ENCODE peak calls at places on chromosomes 6 and 20, in four cellular contexts. P is mucosa of descending colon, T is IMR-90, C is right atrium auricular region. Z is an unnamed sample.

GRCh38 chr20:24746351-24746685 is 202.8 kb upstream of the CST7 start:
- DNase-seq in P (peak; percentile 79), T (no peak), C (peak; percentile 47), Z (no peak)

GRCh38 chr20:11452326-11452725 is 465.4 kb upstream of the BTBD3 start:
- DNase-seq in P (no peak), T (peak; percentile 59), C (no peak), Z (no peak)

GRCh38 chr6:149153637-149154036 is 163.9 kb upstream of the TAB2 start:
- DNase-seq in P (no peak), T (no peak), C (no peak), Z (no peak)

GRCh38 chr6:25930532-25931410 is at the start of gene SLC17A2:
- DNase-seq in P (no peak), T (no peak), C (no peak), Z (no peak)

GRCh38 chr6:71502961-71503360 is 214.3 kb downstream of the OGFRL1 start:
- DNase-seq in P (no peak), T (no peak), C (no peak), Z (no peak)

GRCh38 chr6:13406051-13406477 is 77.7 kb upstream of the TBC1D7 start:
- DNase-seq in P (no peak), T (no peak), C (no peak), Z (no peak)

GRCh38 chr20:61543931-61544745 is 292.1 kb downstream of the CDH4 start:
- DNase-seq in P (no peak), T (no peak), C (no peak), Z (no peak)

GRCh38 chr20:4875578-4876067 is 125.7 kb downstream of the SLC23A2 start:
- DNase-seq in P (no peak), T (no peak), C (no peak), Z (no peak)

GRCh38 chr20:37992802-37993538 is 40.3 kb downstream of the TTI1 start:
- DNase-seq in P (peak; percentile 63), T (peak; percentile 78), C (no peak), Z (peak; percentile 76)

GRCh38 chr20:46696791-46697279 is 7.6 kb upstream of the TP53RK start:
- DNase-seq in P (no peak), T (no peak), C (no peak), Z (no peak)

GRCh38 chr20:15406072-15406471 is 1068.7 kb upstream of the FLRT3 start:
- DNase-seq in P (no peak), T (no peak), C (no peak), Z (no peak)

GRCh38 chr20:50798650-50799049 is 3.8 kb downstream of the BCAS4 start:
- DNase-seq in P (no peak), T (no peak), C (no peak), Z (no peak)

GRCh38 chr20:37898301-37899104 is 4.4 kb upstream of the VSTM2L start:
- DNase-seq in P (no peak), T (peak; percentile 3), C (no peak), Z (no peak)

GRCh38 chr6:12288844-12289654 is 1.1 kb upstream of the EDN1 start:
- DNase-seq in P (peak; percentile 88), T (peak; percentile 74), C (no peak), Z (no peak)

GRCh38 chr6:25960689-25961088 is 1.9 kb upstream of the TRIM38 start:
- DNase-seq in P (no peak), T (no peak), C (no peak), Z (no peak)

GRCh38 chr20:23049201-23049932 is at the start of gene THBD:
- DNase-seq in P (peak; percentile 31), T (peak; percentile 12), C (peak; percentile 92), Z (no peak)

GRCh38 chr6:116447496-116448011 is 13.6 kb upstream of the CALHM6 start:
- DNase-seq in P (no peak), T (peak; percentile 99), C (no peak), Z (peak; percentile 99)

GRCh38 chr6:3841711-3842565 is 7.2 kb upstream of the FAM50B start:
- DNase-seq in P (no peak), T (peak; percentile 80), C (no peak), Z (peak; percentile 67)

GRCh38 chr6:81997091-81997926 is 244.8 kb upstream of the TENT5A start:
- DNase-seq in P (no peak), T (peak; percentile 88), C (no peak), Z (peak; percentile 79)

GRCh38 chr20:16007978-16008377 is 565.3 kb downstream of the KIF16B start:
- DNase-seq in P (no peak), T (no peak), C (no peak), Z (no peak)

GRCh38 chr20:32167552-32167951 is 40.0 kb downstream of the PLAGL2 start:
- DNase-seq in P (no peak), T (no peak), C (no peak), Z (no peak)

GRCh38 chr20:33558348-33559144 is 68.7 kb downstream of the CBFA2T2 start:
- DNase-seq in P (no peak), T (no peak), C (no peak), Z (no peak)

GRCh38 chr6:32796848-32797776 is 19.7 kb downstream of the HLA-DOB start:
- DNase-seq in P (peak; percentile 90), T (peak; percentile 58), C (peak; percentile 82), Z (no peak)

GRCh38 chr6:107711412-107711811 is 112.7 kb downstream of the SCML4 start:
- DNase-seq in P (no peak), T (peak; percentile 61), C (no peak), Z (no peak)

GRCh38 chr20:955656-956055 is 39.5 kb upstream of the ANGPT4 start:
- DNase-seq in P (no peak), T (no peak), C (no peak), Z (no peak)

GRCh38 chr6:105424177-105424783 is 21.4 kb upstream of the PREP start:
- DNase-seq in P (peak; percentile 74), T (peak; percentile 63), C (peak; percentile 67), Z (no peak)
- TF ChIP-seq CTCF in P (peak; percentile 37), T (peak; percentile 62), C (peak; percentile 77), Z (peak; percentile 61)

GRCh38 chr20:54063998-54064676 is 6.3 kb downstream of the BCAS1 start:
- DNase-seq in P (no peak), T (no peak), C (no peak), Z (no peak)
- H3K4me3 ChIP-seq in P (no peak overlapping the region), T (no peak overlapping the region), C (no peak overlapping the region), Z (no peak overlapping the region)

DNA sequence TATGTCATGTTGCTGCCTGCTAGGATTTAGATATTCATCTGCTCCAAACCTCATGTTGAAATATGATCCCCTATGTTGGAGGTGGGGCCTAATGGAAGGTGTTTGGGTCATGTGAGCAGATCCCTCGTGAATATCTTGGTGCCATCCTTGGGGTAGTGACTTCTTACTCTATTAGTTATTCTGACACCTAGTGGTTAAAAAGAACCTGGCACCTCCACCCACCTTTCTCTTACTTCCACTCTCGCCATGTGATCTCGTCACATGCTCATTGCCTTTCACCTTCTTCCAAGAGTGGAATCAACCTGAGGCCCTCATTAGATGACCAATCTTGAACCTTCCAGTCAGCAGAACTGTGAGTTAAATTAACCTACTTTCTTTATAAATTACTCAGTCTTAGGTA is 549.4 kb upstream of the SYNCRIP start:
- DNase-seq in P (peak; percentile 22), T (no peak), C (no peak), Z (no peak)
- TF ChIP-seq CTCF in P (peak; percentile 16), T (peak; percentile 23), C (peak; percentile 35), Z (no peak)

DNA sequence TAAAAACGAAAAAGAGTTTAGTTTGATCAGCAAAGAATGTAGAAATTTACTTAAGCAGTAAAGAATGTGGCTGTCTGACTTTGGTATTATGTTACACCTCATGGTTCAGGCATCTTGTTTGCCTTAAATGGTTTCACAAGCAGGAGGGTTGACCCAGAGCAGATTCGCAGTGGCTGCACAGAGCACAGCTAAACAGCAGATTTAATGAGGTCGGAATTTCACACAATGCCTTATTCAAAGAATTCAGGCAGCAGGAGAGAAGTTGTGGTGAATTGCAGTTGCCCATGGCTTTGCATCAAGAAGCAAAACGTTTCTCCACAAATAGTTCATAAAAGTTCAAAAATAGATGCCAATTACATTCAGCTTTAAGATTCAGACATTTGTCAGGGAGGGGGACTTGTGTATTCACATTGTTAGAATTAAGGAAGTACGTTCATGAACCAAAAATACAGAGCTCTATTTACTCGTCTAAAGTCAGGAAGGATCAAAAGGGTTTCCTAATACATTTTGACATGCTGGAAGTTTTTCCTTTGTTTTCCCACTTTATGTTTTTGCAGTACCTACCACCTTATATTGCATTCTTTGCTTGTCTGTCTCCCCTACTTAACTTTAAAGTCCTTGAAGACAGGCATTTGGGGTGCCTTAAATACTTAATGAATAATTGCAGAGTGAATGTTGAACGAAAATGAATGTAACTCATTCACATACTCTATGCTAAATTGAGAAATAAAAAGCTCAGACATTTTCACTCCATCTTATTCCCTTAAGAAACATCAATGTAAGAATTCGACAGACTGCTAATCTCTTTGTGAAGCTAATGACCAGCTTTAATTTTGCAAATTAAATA is 1163.6 kb upstream of the CITED2 start:
- DNase-seq in P (no peak), T (peak; percentile 98), C (peak; percentile 62), Z (peak; percentile 100)
- H3K4me3 ChIP-seq in P (no peak overlapping the region), T (no peak overlapping the region), C (no peak overlapping the region), Z (no peak overlapping the region)

GRCh38 chr6:93889713-93890112 is 470.4 kb upstream of the EPHA7 start:
- DNase-seq in P (no peak), T (no peak), C (no peak), Z (no peak)

GRCh38 chr6:93900142-93900541 is 480.8 kb upstream of the EPHA7 start:
- DNase-seq in P (no peak), T (no peak), C (no peak), Z (no peak)

GRCh38 chr6:93896081-93896480 is 476.7 kb upstream of the EPHA7 start:
- DNase-seq in P (no peak), T (no peak), C (no peak), Z (no peak)

GRCh38 chr6:93894521-93894920 is 475.2 kb upstream of the EPHA7 start:
- DNase-seq in P (no peak), T (no peak), C (no peak), Z (no peak)
- TF ChIP-seq CTCF in P (no peak), T (no peak), C (no peak), Z (no peak)